ENCODE peak calls at places on chromosome 1, in nine cellular contexts. K is SK-N-SH, X is A549, D is Panc1, Y is HepG2, L is HL-60, M is GM23338, C is K562, E is GM12878. V is an unnamed sample.
A peak's percentile ranks its signal among the peaks of the same experiment; 100 is the strongest.

GRCh38 chr1:154958681-154959447 is 2.7 kb downstream of the PYGO2 start:
- DNase-seq in D (no peak), E (no peak), C (no peak), Y (no peak), K (no peak), L (no peak), M (no peak), X (no peak), V (no peak)

GRCh38 chr1:177246710-177247588 is 76.2 kb downstream of the BRINP2 start:
- DNase-seq in D (no peak), L (no peak), C (no peak), K (no peak), X (no peak), E (no peak), M (no peak), Y (no peak), V (no peak)

GRCh38 chr1:193417420-193417819 is 231.0 kb upstream of the B3GALT2 start:
- DNase-seq in M (no peak), K (no peak), C (no peak), X (peak; percentile 11), Y (no peak), D (no peak), L (no peak), E (no peak), V (no peak)

GRCh38 chr1:212791261-212791675 is 309 bp downstream of the NSL1 start:
- DNase-seq in X (peak; percentile 81), C (peak; percentile 67), K (no peak), E (no peak), Y (no peak), M (no peak), L (no peak), D (no peak), V (no peak)

GRCh38 chr1:53500184-53501064 is 41.2 kb downstream of the DMRTB1 start:
- DNase-seq in M (no peak), D (no peak), Y (no peak), X (no peak), C (no peak), E (no peak), K (no peak), L (no peak), V (no peak)

GRCh38 chr1:50183734-50184133 is 75.0 kb downstream of the ELAVL4 start:
- DNase-seq in E (no peak), K (peak; percentile 48), L (no peak), D (no peak), M (no peak), Y (no peak), C (no peak), X (no peak), V (no peak)

GRCh38 chr1:29586991-29587745 is 350.8 kb downstream of the PTPRU start:
- DNase-seq in L (no peak), X (no peak), Y (no peak), E (no peak), C (no peak), K (no peak), D (no peak), M (no peak), V (no peak)

GRCh38 chr1:48200166-48200900 is 22.2 kb upstream of the SLC5A9 start:
- DNase-seq in X (no peak), E (no peak), K (no peak), D (no peak), Y (no peak), C (no peak), M (no peak), L (no peak), V (no peak)

GRCh38 chr1:201703646-201704438 is 125.1 kb upstream of the IPO9 start:
- DNase-seq in D (peak; percentile 55), C (peak; percentile 90), M (peak; percentile 90), Y (peak; percentile 37), X (peak; percentile 79), E (no peak), K (peak; percentile 88), L (peak; percentile 63), V (peak; percentile 51)

GRCh38 chr1:201701831-201702230 is 127.1 kb upstream of the IPO9 start:
- DNase-seq in M (no peak), K (no peak), Y (no peak), E (no peak), X (no peak), C (no peak), D (no peak), L (no peak), V (no peak)

GRCh38 chr1:201705389-201705788 is 123.6 kb upstream of the IPO9 start:
- DNase-seq in X (no peak), L (no peak), D (no peak), M (no peak), E (no peak), K (no peak), Y (no peak), C (no peak), V (no peak)

GRCh38 chr1:201704439-201704792 is 124.5 kb upstream of the IPO9 start:
- DNase-seq in E (no peak), Y (no peak), M (no peak), K (no peak), D (no peak), X (no peak), C (no peak), L (no peak), V (no peak)

GRCh38 chr1:201702936-201703335 is 126.0 kb upstream of the IPO9 start:
- DNase-seq in Y (no peak), K (peak; percentile 82), E (no peak), L (no peak), C (peak; percentile 39), D (no peak), X (peak; percentile 48), M (peak; percentile 80), V (no peak)
- TF ChIP-seq REST in Y (no peak), K (no peak), E (no peak), L (no peak), C (no peak), D (no peak), X (no peak), M (no peak), V (no peak)

GRCh38 chr1:248613742-248614141 is 16.2 kb upstream of the OR2T10 start:
- DNase-seq in C (no peak), Y (no peak), X (no peak), L (no peak), K (no peak), M (no peak), D (no peak), E (no peak), V (no peak)

GRCh38 chr1:248618119-248618518 is 16.8 kb downstream of the OR2T11 start:
- DNase-seq in M (no peak), D (no peak), L (no peak), E (no peak), K (no peak), X (no peak), C (no peak), Y (no peak), V (no peak)

GRCh38 chr1:248622491-248623106 is 12.3 kb downstream of the OR2T11 start:
- DNase-seq in K (peak; percentile 35), D (peak; percentile 10), X (peak; percentile 54), E (no peak), C (peak; percentile 9), Y (peak; percentile 44), M (peak; percentile 6), L (peak; percentile 45), V (peak; percentile 6)

GRCh38 chr1:248618878-248619277 is 16.0 kb downstream of the OR2T11 start:
- DNase-seq in C (peak; percentile 5), E (no peak), Y (peak; percentile 52), X (peak; percentile 58), M (peak; percentile 11), D (peak; percentile 18), K (peak; percentile 27), L (peak; percentile 75), V (peak; percentile 21)
- TF ChIP-seq REST in C (no peak), E (no peak), Y (no peak), X (no peak), M (no peak), D (no peak), K (no peak), L (no peak), V (no peak)

GRCh38 chr1:118395430-118396001 is 210.5 kb upstream of the SPAG17 start:
- DNase-seq in X (no peak), M (no peak), K (no peak), E (no peak), Y (no peak), C (no peak), L (no peak), D (no peak), V (no peak)

GRCh38 chr1:118396824-118397530 is 211.9 kb upstream of the SPAG17 start:
- DNase-seq in L (no peak), M (no peak), D (no peak), K (no peak), E (no peak), Y (no peak), C (no peak), X (no peak), V (no peak)

DNA sequence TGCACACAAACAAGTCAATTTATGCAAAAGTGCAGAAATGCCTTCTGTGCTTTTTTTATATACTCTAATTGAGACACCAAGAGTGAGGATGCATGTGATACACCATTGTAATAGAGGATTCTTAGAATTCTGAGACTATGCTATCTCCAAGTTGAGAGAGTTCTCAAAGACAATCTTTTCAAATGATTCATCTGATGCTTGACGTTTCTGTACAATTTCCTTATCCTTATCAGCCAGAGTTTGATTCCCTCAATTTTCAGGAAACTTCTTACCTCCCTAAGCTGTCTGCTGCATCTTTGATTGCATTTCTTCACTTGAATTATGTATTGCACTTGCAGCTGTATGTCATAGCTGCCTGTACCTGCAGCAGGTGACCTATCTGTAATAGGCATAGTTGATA is 211.3 kb upstream of the SPAG17 start:
- DNase-seq in K (no peak), L (no peak), Y (no peak), M (no peak), X (no peak), E (no peak), C (no peak), D (no peak), V (no peak)
- TF ChIP-seq REST in K (no peak), L (no peak), Y (no peak), M (no peak), X (no peak), E (no peak), C (no peak), D (no peak), V (no peak)

GRCh38 chr1:167912294-167912693 is 1.6 kb downstream of the ADCY10 start:
- DNase-seq in M (peak; percentile 82), X (no peak), C (no peak), E (no peak), Y (no peak), K (no peak), L (no peak), D (no peak), V (no peak)

GRCh38 chr1:167911413-167911812 is 2.5 kb downstream of the ADCY10 start:
- DNase-seq in M (no peak), Y (no peak), L (no peak), X (no peak), D (no peak), K (no peak), E (no peak), C (no peak), V (no peak)

GRCh38 chr1:167916766-167917511 is 3.0 kb upstream of the ADCY10 start:
- DNase-seq in L (no peak), Y (peak; percentile 92), X (no peak), E (no peak), M (no peak), K (no peak), C (no peak), D (no peak), V (no peak)

GRCh38 chr1:167915528-167916102 is 1.7 kb upstream of the ADCY10 start:
- DNase-seq in M (no peak), Y (no peak), K (no peak), C (no peak), X (no peak), D (no peak), E (no peak), L (no peak), V (no peak)

DNA sequence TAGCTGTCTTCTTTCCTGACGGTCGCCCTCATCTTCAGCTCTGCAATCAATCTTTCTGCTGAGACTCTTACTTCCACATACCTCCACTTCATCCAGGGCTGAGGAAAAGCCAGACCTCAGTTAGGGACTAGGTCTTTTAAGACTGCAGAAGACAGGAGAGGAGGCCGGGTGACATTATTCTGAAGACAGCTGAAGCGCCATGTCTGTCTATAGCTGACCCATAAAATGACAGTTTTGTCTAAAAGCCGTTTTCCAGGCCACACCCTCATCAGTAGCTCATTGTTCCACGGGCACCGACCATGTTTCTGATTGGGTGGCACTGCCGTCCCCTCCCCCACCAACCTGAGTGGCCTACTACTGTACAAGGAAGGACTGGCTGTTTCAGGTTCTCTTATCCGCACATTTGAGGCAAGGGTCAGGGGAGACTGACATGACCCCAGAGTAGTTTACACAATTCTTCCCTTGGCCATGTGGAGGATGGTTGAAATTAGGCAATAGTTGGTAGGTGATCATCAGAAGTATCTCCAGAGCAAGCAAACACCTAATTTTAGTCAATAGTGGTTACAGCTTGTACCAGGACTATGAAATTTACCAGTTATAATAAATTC is at the start of gene ADCY10:
- DNase-seq in E (no peak), C (no peak), X (no peak), Y (peak; percentile 44), K (no peak), L (no peak), M (peak; percentile 20), D (no peak), V (no peak)
- TF ChIP-seq REST in E (no peak), C (no peak), X (no peak), Y (no peak), K (no peak), L (no peak), M (no peak), D (no peak), V (no peak)

V was measured in HCT116.